ENCODE peak calls at places on chromosome 4, in seven cellular contexts. J is activated CD4-positive, alpha-beta T cell treated with anti-CD3 and anti-CD28 coated beads for 36 hours; D is amniotic stem cell; B is hypothalamus; F is endothelial cell of umbilical vein; M is AML-193; R is astrocyte. C is an unnamed sample.

GRCh38 chr4:136320471-136320813 is 1211.9 kb downstream of the PCDH18 start:
- DNase-seq in J (no peak), D (no peak), B (no peak), F (no peak), M (no peak), R (no peak), C (no peak)

GRCh38 chr4:168199262-168199957 is 107.1 kb downstream of the ANXA10 start:
- DNase-seq in J (peak), D (no peak), B (no peak), F (no peak), M (no peak), R (no peak), C (no peak)

GRCh38 chr4:55625835-55626234 is 10.3 kb downstream of the NMU start:
- DNase-seq in J (no peak), D (no peak), B (no peak), F (no peak), M (no peak), R (no peak), C (no peak)

GRCh38 chr4:41028392-41029076 is 185.8 kb downstream of the APBB2 start:
- DNase-seq in J (no peak), D (no peak), B (no peak), F (peak), M (no peak), R (peak), C (no peak)

GRCh38 chr4:100177126-100177525 is 13.1 kb downstream of the DDIT4L start:
- DNase-seq in J (no peak), D (no peak), B (no peak), F (no peak), M (no peak), R (no peak), C (no peak)

GRCh38 chr4:79148369-79148768 is 177.5 kb downstream of the NAA11 start:
- DNase-seq in J (no peak), D (no peak), B (no peak), F (no peak), M (no peak), R (no peak), C (no peak)

GRCh38 chr4:95155759-95156451 is 392.9 kb downstream of the UNC5C start:
- DNase-seq in J (no peak), D (peak), B (no peak), F (peak), M (peak), R (peak), C (no peak)

GRCh38 chr4:186191266-186192067 is at the start of gene CYP4V2:
- DNase-seq in J (peak), D (peak), B (peak), F (peak), M (peak), R (peak), C (peak)

C was measured in head of caudate nucleus.